ENCODE peak calls at places on chromosome 1, in eight cellular contexts. N, Q, B, S, H, E, Y and A are unnamed samples.

GRCh38 chr1:208042041-208042615 is 131.2 kb upstream of the CD34 start:
- DNase-seq in E (no peak), N (no peak), H (no peak), B (no peak), Q (no peak), S (no peak), Y (no peak), A (no peak)

GRCh38 chr1:161044908-161045748 is 649 bp downstream of the USF1 start:
- DNase-seq in S (peak), H (peak), N (peak), Y (peak), Q (no peak), B (peak), E (no peak), A (peak)

GRCh38 chr1:183180213-183180612 is 5.9 kb upstream of the LAMC2 start:
- DNase-seq in S (peak), H (no peak), Q (no peak), B (peak), N (no peak), Y (no peak), E (no peak), A (no peak)

GRCh38 chr1:204130178-204130577 is 21.7 kb downstream of the ETNK2 start:
- DNase-seq in S (no peak), Q (no peak), E (no peak), Y (peak), N (no peak), H (no peak), B (peak), A (peak)

GRCh38 chr1:57800341-57800740 is 376.5 kb upstream of the DAB1 start:
- DNase-seq in Q (no peak), B (no peak), E (no peak), S (no peak), H (no peak), Y (no peak), N (no peak), A (no peak)

GRCh38 chr1:31476891-31477846 is 64.2 kb downstream of the SERINC2 start:
- DNase-seq in Y (no peak), Q (peak), B (peak), N (peak), E (no peak), H (no peak), S (peak), A (peak)

GRCh38 chr1:18901147-18901951 is 1.0 kb downstream of the ALDH4A1 start:
- DNase-seq in Y (no peak), N (no peak), S (no peak), H (no peak), E (no peak), Q (no peak), B (no peak), A (no peak)

GRCh38 chr1:64543831-64544230 is 73.9 kb downstream of the CACHD1 start:
- DNase-seq in S (no peak), H (no peak), E (no peak), N (no peak), B (no peak), Y (no peak), Q (no peak), A (no peak)

DNA sequence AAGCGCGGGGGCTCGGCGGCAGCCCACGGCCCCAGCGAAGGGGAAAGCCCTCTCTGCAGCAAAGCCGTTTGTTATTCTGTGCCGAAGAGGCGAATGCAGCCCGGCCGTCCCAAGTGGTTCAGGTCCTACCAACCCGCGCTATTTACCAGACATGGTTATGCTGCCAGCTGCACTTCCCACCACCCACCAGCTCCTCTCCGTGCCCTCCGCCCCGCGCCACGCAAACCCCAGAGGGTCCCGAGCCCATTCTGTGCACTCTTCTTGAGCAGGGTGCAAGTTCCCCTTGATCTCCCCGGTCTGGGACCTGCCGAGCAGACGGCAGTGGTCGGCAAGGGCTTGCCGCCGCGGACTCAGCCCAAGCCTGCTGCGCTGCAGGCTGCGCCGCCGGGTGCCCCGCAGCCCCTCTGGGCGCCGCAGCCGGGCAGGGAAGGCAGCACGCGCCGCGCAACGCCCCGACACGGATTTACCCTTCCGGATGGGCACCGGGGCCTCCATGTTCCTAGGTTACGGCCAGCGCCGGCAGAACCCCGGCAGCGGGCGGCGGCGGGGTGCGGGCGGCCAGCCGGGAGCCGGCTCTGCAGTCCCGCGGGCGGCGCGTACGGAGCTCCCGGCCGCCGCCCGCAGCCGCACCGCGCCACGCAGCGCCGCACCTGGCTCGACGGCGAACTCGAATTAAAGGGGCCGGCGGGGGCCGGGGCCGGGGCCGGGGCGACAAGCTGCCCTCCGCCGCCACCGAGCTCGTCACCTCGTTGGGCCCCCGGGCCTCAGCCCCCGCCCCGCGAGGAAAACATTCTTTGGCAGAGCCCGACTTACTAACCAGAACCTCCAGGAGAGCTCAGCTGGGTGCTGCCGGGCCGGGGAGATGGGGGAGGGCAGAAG is 865 bp upstream of the KCNA2 start:
- DNase-seq in H (peak), N (no peak), Q (no peak), B (no peak), S (no peak), E (no peak), Y (peak), A (no peak)
- TF ChIP-seq EZH2 in H (peak), N (no peak), Q (peak), B (peak), S (peak), E (no peak), Y (peak), A (no peak)

DNA sequence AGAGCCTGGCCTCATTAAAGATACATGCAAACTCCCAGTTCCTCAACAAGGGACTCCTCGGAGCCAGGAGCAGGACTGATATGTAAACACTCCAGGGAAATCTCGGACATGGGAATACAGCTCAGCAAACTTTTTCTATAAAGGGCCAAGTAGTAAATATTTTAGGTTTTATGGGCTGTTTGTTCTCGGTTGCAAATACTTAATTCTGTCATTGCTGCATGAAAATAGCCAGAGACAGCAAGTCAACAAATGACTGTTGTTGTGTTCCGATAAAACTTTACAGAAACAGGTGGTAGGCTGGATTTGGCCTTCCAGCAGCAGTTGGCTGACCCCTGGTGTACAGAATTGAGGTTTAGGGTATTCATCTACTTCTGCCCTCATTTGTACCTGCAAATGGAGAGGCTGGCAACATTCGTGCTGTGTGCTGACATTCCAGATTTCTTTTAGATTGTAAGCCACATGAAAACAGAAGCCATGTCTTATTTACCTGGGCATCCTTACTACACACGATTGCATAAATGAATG is 360.3 kb downstream of the NTNG1 start:
- DNase-seq in H (no peak), E (no peak), Q (no peak), Y (peak), N (no peak), B (no peak), S (no peak), A (no peak)
- TF ChIP-seq CTCF in H (peak), E (no peak), Q (no peak), Y (peak), N (no peak), B (no peak), S (no peak), A (no peak)

DNA sequence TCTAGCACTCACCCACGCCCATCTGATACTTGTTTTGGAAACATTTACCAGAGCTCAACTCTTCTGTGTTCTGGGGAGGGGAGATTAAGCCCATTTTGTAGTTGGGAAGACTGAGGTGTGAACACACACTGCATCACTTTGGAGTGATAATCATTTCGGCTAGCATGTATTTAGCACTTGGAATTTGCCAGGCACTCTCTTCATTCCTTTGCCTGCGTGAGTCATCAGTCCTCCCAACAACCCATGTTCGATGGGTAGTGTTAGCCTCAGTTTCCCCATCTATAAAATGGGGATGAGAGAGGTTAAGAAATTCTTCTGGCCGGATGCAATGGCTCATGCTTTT is 182.8 kb upstream of the TMEM51 start:
- DNase-seq in Y (no peak), B (no peak), E (no peak), Q (no peak), N (no peak), S (no peak), H (no peak), A (no peak)
- TF ChIP-seq EZH2 in Y (no peak), B (no peak), E (no peak), Q (no peak), N (no peak), S (no peak), H (no peak), A (no peak)

DNA sequence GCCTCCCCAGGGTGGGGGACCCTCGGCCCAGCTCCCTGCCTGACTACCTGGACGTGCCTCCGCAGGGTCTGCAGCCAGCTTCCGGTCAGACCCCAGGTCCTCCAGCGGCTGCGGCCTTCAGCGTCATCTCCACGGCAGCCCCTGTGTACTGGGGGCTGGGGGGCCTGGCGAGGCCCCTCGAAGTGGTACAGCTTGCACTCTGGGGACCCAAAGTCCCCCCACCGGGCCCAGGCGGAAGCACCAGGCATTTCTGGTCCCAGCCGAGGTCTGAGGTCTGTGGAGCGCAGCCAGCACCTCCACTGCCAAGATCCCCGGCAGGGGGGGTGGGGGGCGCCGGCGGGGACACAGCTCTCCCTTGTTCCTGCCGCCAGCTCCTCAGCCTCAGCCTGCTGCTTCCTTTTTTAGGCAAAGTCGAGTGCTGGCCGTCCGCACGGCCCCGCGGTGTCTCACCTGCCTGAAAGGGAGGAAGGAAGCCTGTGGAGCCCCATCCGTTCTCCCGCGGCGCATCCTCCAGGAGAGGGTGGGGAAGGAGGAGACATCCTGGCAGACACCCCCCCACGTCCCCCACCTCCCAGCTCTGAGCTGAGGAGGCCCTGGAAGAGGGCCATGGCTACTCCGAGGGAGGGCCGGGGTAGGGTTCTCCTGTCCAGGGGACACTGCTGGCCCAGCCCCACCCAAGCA is 1.2 kb upstream of the VWA1 start:
- DNase-seq in H (peak), B (no peak), Y (peak), Q (no peak), N (no peak), S (no peak), E (no peak), A (peak)
- TF ChIP-seq CTCF in H (no peak), B (no peak), Y (no peak), Q (no peak), N (no peak), S (no peak), E (no peak), A (no peak)

GRCh38 chr1:156858959-156859522 is at the start of gene INSRR:
- DNase-seq in Q (no peak), S (no peak), Y (peak), H (peak), B (no peak), E (no peak), N (no peak), A (no peak)

GRCh38 chr1:156862602-156863599 is 2.2 kb downstream of the NTRK1 start:
- DNase-seq in N (no peak), S (no peak), B (no peak), Q (no peak), Y (no peak), E (no peak), H (no peak), A (no peak)

GRCh38 chr1:156859523-156860112 is 701 bp upstream of the INSRR start:
- DNase-seq in E (no peak), H (peak), Y (peak), Q (no peak), S (peak), N (no peak), B (peak), A (peak)

GRCh38 chr1:156860113-156860638 is 489 bp upstream of the NTRK1 start:
- DNase-seq in H (peak), E (peak), Y (peak), S (peak), B (peak), Q (no peak), N (peak), A (peak)

DNA sequence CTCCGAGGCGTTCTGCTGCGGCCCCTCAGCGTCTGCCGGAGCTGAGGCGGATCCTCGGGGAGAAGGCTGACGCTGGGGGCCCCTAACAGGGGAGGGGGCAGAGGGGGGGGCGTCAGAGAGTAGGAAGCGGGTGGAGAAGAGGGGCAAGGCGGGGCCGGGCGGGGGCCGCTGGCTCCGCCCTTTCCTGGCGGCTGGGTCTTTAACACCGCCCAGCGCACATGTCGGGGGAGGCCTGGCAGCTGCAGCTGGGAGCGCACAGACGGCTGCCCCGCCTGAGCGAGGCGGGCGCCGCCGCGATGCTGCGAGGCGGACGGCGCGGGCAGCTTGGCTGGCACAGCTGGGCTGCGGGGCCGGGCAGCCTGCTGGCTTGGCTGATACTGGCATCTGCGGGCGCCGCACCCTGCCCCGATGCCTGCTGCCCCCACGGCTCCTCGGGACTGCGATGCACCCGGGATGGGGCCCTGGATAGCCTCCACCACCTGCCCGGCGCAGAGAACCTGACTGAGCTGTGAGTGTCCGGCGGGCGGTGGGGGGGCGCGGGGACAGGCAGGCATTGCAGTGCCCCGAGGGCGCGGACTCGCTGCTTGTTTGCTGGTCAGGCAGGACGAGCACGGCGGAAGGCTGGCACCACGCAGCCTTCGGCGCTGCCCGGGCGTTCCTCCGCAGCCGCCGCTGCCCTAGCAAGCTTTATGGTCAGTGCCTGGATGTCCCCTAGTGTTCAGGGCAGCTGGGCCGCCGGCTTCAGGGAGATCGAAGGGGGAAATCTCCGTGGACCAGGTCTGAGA is at the start of gene NTRK1:
- DNase-seq in B (peak), Q (no peak), N (peak), H (peak), Y (peak), E (no peak), S (peak), A (peak)
- TF ChIP-seq EZH2 in B (peak), Q (peak), N (no peak), H (peak), Y (peak), E (no peak), S (peak), A (no peak)

GRCh38 chr1:33120436-33121231 is 39.7 kb downstream of the AZIN2 start:
- DNase-seq in S (peak), E (no peak), Q (no peak), N (no peak), Y (no peak), H (no peak), B (peak), A (no peak)

GRCh38 chr1:33118274-33118673 is 37.3 kb downstream of the AZIN2 start:
- DNase-seq in H (no peak), B (no peak), Y (no peak), Q (no peak), N (no peak), S (no peak), E (no peak), A (no peak)

GRCh38 chr1:33121728-33122127 is 40.8 kb downstream of the AZIN2 start:
- DNase-seq in Y (no peak), E (no peak), H (no peak), N (no peak), Q (no peak), S (no peak), B (no peak), A (no peak)

GRCh38 chr1:33119050-33119449 is 38.1 kb downstream of the AZIN2 start:
- DNase-seq in H (no peak), E (no peak), S (no peak), N (no peak), Y (no peak), B (no peak), Q (no peak), A (no peak)

DNA sequence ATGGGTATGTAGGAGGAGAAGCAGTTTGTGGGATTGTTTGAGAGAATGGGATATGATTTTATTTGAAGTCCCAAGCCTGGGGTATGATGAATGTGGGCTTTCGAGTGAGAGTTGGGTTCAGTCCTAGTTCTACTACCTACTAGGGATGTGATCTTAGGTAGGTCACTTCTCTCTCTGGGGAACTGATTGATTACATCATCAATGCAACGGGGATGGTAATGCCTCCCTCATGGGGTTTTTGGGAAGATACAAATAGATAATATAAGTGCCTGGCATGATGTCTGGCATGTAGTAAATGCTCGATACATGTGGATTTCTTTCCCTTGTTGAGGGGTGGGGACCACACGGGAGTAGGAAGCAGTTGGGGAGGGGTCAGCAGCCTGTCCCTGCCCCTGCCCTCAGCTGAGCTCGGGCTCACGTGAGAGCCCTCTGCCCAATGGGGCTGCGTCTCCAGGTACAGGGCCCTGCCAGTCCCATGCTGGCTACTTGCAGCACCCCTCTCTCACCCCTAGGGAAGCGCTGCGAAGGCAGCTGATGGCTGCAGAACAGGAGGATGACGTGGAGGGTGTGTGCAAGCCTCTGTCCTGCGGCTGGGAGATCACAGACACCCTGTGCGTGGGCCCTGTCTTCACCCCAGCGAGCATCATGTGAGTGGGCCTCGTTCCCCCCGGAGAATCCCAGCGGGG is 38.7 kb downstream of the AZIN2 start:
- DNase-seq in H (peak), S (no peak), Q (no peak), B (no peak), N (no peak), Y (peak), E (no peak), A (no peak)
- TF ChIP-seq CTCF in H (peak), S (no peak), Q (peak), B (no peak), N (no peak), Y (peak), E (no peak), A (no peak)

DNA sequence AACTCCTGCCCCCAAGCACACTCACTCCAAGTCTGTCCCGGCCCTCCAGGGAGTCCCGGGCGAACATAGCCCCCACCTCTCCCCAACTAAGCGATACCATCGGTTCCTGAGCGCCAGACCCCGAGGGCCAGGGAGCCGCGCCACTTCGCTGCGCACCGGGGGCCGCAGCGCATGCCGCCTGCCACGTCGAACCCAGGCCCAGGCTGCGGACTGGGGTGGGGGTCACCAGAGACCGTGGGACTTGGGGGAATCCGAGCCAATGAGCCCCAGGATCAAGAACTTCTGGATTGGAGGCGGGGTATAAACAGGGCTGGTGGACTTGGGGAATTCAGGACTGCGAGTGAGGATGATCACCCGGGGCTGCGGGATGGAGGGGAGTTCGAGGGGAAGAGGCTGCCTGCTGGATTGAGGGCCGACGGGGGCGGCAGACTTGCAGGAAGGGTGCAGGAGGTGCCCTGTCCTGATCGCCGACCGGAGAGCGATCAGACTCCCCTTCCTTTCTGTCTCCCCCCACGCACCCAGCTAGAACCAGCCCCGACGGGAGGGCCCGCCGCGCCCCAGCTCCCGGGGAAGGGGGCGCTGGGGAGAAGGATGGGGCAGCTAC is 640 bp downstream of the RSPO1 start:
- DNase-seq in Y (peak), B (no peak), S (no peak), N (no peak), E (no peak), Q (no peak), H (peak), A (no peak)
- TF ChIP-seq EZH2 in Y (peak), B (no peak), S (peak), N (no peak), E (no peak), Q (peak), H (peak), A (no peak)